ENCODE peak calls at places on chromosome 3, in eight cellular contexts. S is HEK293T; A is AG08396; B is iris pigment epithelial cell; W is pancreas; K is fibroblast of lung; U is activated naive CD8-positive, alpha-beta T cell treated with anti-CD3 and anti-CD28 coated beads, Interleukin-2, amount 50 U/mL, for 24 hours; M is NCI-H774. J is an unnamed sample.

GRCh38 chr3:138332472-138333073 is 2.9 kb upstream of the NME9 start:
- DNase-seq in M (no peak), S (peak; percentile 33), U (no peak), K (peak; percentile 36), W (no peak), A (peak; percentile 61), B (peak; percentile 52), J (peak; percentile 43)

GRCh38 chr3:178385280-178385952 is 150.8 kb upstream of the KCNMB2 start:
- DNase-seq in M (peak; percentile 63), B (peak; percentile 62), U (peak; percentile 6), S (peak; percentile 9), A (peak; percentile 26), K (peak; percentile 39), W (no peak), J (peak; percentile 41)

GRCh38 chr3:40453933-40454332 is 3.2 kb upstream of the RPL14 start:
- DNase-seq in S (no peak), W (no peak), A (no peak), U (no peak), K (no peak), B (no peak), M (no peak), J (no peak)

GRCh38 chr3:190972840-190973270 is 110.4 kb upstream of the GMNC start:
- DNase-seq in K (no peak), B (peak; percentile 3), S (peak; percentile 32), U (no peak), M (no peak), W (no peak), A (no peak), J (no peak)

GRCh38 chr3:16319307-16319706 is 54.3 kb downstream of the OXNAD1 start:
- DNase-seq in U (peak; percentile 81), S (peak; percentile 58), W (no peak), A (no peak), K (no peak), B (no peak), M (no peak), J (no peak)

GRCh38 chr3:61589856-61590255 is 28.5 kb downstream of the PTPRG start:
- DNase-seq in B (peak; percentile 77), A (peak; percentile 43), M (no peak), U (no peak), W (no peak), K (peak; percentile 68), S (no peak), J (peak; percentile 54)

GRCh38 chr3:195147649-195148121 is 123.3 kb downstream of the XXYLT1 start:
- DNase-seq in U (peak; percentile 27), A (peak; percentile 61), S (no peak), M (no peak), K (no peak), B (peak; percentile 69), W (no peak), J (peak; percentile 74)

GRCh38 chr3:4665197-4665596 is 172.0 kb downstream of the ITPR1 start:
- DNase-seq in M (no peak), W (no peak), U (no peak), A (no peak), B (no peak), K (no peak), S (no peak), J (no peak)

GRCh38 chr3:110504901-110505300 is 566.7 kb upstream of the NECTIN3 start:
- DNase-seq in S (no peak), M (no peak), B (no peak), U (no peak), K (no peak), W (no peak), A (no peak), J (no peak)

GRCh38 chr3:37183375-37183831 is 9.0 kb upstream of the LRRFIP2 start:
- DNase-seq in W (no peak), B (peak; percentile 95), U (no peak), M (no peak), A (peak; percentile 58), S (no peak), K (peak; percentile 97), J (peak; percentile 93)

GRCh38 chr3:48428863-48429415 is 947 bp downstream of the PLXNB1 start:
- DNase-seq in S (no peak), A (no peak), W (peak; percentile 67), M (no peak), U (no peak), K (peak; percentile 40), B (peak; percentile 26), J (no peak)

GRCh38 chr3:12875857-12876451 is 34.6 kb upstream of the RPL32 start:
- DNase-seq in B (peak; percentile 22), W (peak; percentile 55), K (peak; percentile 26), S (no peak), M (peak; percentile 39), A (peak; percentile 70), U (peak; percentile 45), J (peak; percentile 21)

GRCh38 chr3:175489406-175489805 is 630.3 kb downstream of the NAALADL2 start:
- DNase-seq in A (no peak), K (no peak), W (no peak), U (no peak), S (no peak), B (no peak), M (no peak), J (no peak)

GRCh38 chr3:102238362-102238761 is 196.5 kb upstream of the ZPLD1 start:
- DNase-seq in M (peak; percentile 56), W (no peak), S (no peak), B (no peak), U (no peak), K (no peak), A (no peak), J (no peak)

GRCh38 chr3:141261472-141262171 is 30.0 kb downstream of the PXYLP1 start:
- DNase-seq in B (no peak), W (no peak), A (no peak), M (no peak), U (no peak), K (no peak), S (no peak), J (no peak)